ENCODE peak calls at places on chromosome 5, in five cellular contexts. One of them, this sample, is unnamed. For H3K36me3, the result is how much of the 10 kb centered on the place peaks cover.

GRCh38 chr5:77230727-77231469 is 20.4 kb downstream of the PDE8B start:
- DNase-seq in SJSA1: no peak
- DNase-seq in Panc1: no peak
- DNase-seq in IMR-90: peak
- DNase-seq in adipocyte: no peak
- DNase-seq in this sample: no peak

GRCh38 chr5:21688655-21689054 is 1164.5 kb downstream of the CDH12 start:
- DNase-seq in SJSA1: no peak
- DNase-seq in Panc1: no peak
- DNase-seq in IMR-90: peak
- DNase-seq in adipocyte: peak
- DNase-seq in this sample: no peak

GRCh38 chr5:138666226-138666742 is 86.9 kb upstream of the CTNNA1 start:
- DNase-seq in SJSA1: no peak
- DNase-seq in Panc1: no peak
- DNase-seq in IMR-90: no peak
- DNase-seq in adipocyte: no peak
- DNase-seq in this sample: no peak

GRCh38 chr5:58851571-58851970 is 268.7 kb downstream of the RAB3C start:
- DNase-seq in SJSA1: no peak
- DNase-seq in Panc1: no peak
- DNase-seq in IMR-90: no peak
- DNase-seq in adipocyte: no peak
- DNase-seq in this sample: no peak

GRCh38 chr5:118144540-118144939 is 843.8 kb downstream of the DTWD2 start:
- DNase-seq in SJSA1: no peak
- DNase-seq in Panc1: no peak
- DNase-seq in IMR-90: no peak
- DNase-seq in adipocyte: no peak
- DNase-seq in this sample: no peak

GRCh38 chr5:7886849-7887460 is 18.0 kb downstream of the MTRR start:
- DNase-seq in SJSA1: peak
- DNase-seq in Panc1: no peak
- DNase-seq in IMR-90: peak
- DNase-seq in adipocyte: peak
- DNase-seq in this sample: no peak

GRCh38 chr5:55533806-55534435 is 843 bp downstream of the PLPP1 start:
- DNase-seq in SJSA1: no peak
- DNase-seq in Panc1: no peak
- DNase-seq in IMR-90: peak
- DNase-seq in adipocyte: peak
- DNase-seq in this sample: no peak

GRCh38 chr5:61286446-61287132 is 45.5 kb upstream of the ZSWIM6 start:
- DNase-seq in SJSA1: no peak
- DNase-seq in Panc1: no peak
- DNase-seq in IMR-90: peak
- DNase-seq in adipocyte: peak
- DNase-seq in this sample: no peak

GRCh38 chr5:31415009-31415923 is 116.6 kb downstream of the DROSHA start:
- DNase-seq in SJSA1: no peak
- DNase-seq in Panc1: no peak
- DNase-seq in IMR-90: no peak
- DNase-seq in adipocyte: peak
- DNase-seq in this sample: no peak

GRCh38 chr5:41371741-41372140 is 138.7 kb downstream of the PLCXD3 start:
- DNase-seq in SJSA1: no peak
- DNase-seq in Panc1: no peak
- DNase-seq in IMR-90: peak
- DNase-seq in adipocyte: peak
- DNase-seq in this sample: no peak

GRCh38 chr5:114435220-114435481 is 73.3 kb downstream of the KCNN2 start:
- DNase-seq in SJSA1: no peak
- DNase-seq in Panc1: no peak
- DNase-seq in IMR-90: no peak
- DNase-seq in adipocyte: no peak
- DNase-seq in this sample: no peak

DNA sequence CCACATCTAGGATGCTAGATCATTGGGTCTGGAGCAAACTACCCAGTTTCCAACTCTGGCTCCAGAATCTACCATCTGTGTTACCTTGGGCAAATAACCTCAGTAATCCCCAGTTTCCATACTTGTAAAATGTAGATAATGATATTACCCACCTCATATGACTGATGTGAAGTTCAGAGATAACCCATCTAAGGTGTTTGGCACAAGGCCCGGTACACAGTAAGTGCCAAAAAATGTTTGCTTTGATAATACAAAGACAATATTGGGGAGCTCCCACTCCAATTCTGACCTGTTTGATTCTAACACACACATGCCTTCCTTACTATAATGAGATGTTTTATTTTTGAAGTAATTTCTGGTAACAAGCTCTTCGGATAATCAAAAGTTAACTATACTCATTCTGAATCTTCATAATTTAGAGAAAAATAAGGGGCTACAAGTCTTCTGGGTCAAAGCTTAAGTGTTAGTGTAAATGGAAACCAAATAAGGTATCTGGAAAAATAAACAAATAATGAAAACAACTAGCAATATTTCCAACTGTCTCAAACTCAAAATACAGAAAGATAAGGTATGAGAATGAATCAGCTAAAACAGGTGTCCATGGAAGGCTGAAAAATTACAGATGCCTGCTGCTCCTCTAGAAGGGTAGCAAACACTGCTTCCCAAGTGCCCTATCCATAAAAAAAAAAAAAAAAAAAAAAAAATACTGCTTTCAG is 30.4 kb downstream of the ELL2 start:
- DNase-seq in SJSA1: no peak
- DNase-seq in Panc1: no peak
- DNase-seq in IMR-90: no peak
- DNase-seq in adipocyte: no peak
- DNase-seq in this sample: no peak
- H3K36me3 ChIP-seq in SJSA1: under half
- H3K36me3 ChIP-seq in Panc1: under half
- H3K36me3 ChIP-seq in IMR-90: under half
- H3K36me3 ChIP-seq in adipocyte: half or more
- H3K36me3 ChIP-seq in this sample: under half

GRCh38 chr5:10420468-10420867 is 21.2 kb upstream of the ROPN1L start:
- DNase-seq in SJSA1: no peak
- DNase-seq in Panc1: no peak
- DNase-seq in IMR-90: no peak
- DNase-seq in adipocyte: no peak
- DNase-seq in this sample: no peak
- H3K36me3 ChIP-seq in SJSA1: half or more
- H3K36me3 ChIP-seq in Panc1: under half
- H3K36me3 ChIP-seq in IMR-90: under half
- H3K36me3 ChIP-seq in adipocyte: half or more
- H3K36me3 ChIP-seq in this sample: under half

GRCh38 chr5:160480652-160481051 is 59.0 kb downstream of the PTTG1 start:
- DNase-seq in SJSA1: no peak
- DNase-seq in Panc1: no peak
- DNase-seq in IMR-90: no peak
- DNase-seq in adipocyte: no peak
- DNase-seq in this sample: no peak
- H3K36me3 ChIP-seq in SJSA1: under half
- H3K36me3 ChIP-seq in Panc1: under half
- H3K36me3 ChIP-seq in IMR-90: under half
- H3K36me3 ChIP-seq in adipocyte: under half
- H3K36me3 ChIP-seq in this sample: under half

GRCh38 chr5:149831492-149831891 is 101.4 kb downstream of the PPARGC1B start:
- DNase-seq in SJSA1: peak
- DNase-seq in Panc1: no peak
- DNase-seq in IMR-90: peak
- DNase-seq in adipocyte: peak
- DNase-seq in this sample: no peak

GRCh38 chr5:149829954-149830353 is 99.8 kb downstream of the PPARGC1B start:
- DNase-seq in SJSA1: no peak
- DNase-seq in Panc1: no peak
- DNase-seq in IMR-90: no peak
- DNase-seq in adipocyte: no peak
- DNase-seq in this sample: no peak

GRCh38 chr5:149828161-149829011 is 98.3 kb downstream of the PPARGC1B start:
- DNase-seq in SJSA1: peak
- DNase-seq in Panc1: peak
- DNase-seq in IMR-90: peak
- DNase-seq in adipocyte: peak
- DNase-seq in this sample: peak

GRCh38 chr5:149832636-149833035 is 102.5 kb downstream of the PPARGC1B start:
- DNase-seq in SJSA1: no peak
- DNase-seq in Panc1: no peak
- DNase-seq in IMR-90: no peak
- DNase-seq in adipocyte: no peak
- DNase-seq in this sample: no peak

GRCh38 chr5:149830579-149830978 is 100.5 kb downstream of the PPARGC1B start:
- DNase-seq in SJSA1: no peak
- DNase-seq in Panc1: no peak
- DNase-seq in IMR-90: no peak
- DNase-seq in adipocyte: no peak
- DNase-seq in this sample: no peak
- H3K36me3 ChIP-seq in SJSA1: under half
- H3K36me3 ChIP-seq in Panc1: under half
- H3K36me3 ChIP-seq in IMR-90: under half
- H3K36me3 ChIP-seq in adipocyte: under half
- H3K36me3 ChIP-seq in this sample: under half

DNA sequence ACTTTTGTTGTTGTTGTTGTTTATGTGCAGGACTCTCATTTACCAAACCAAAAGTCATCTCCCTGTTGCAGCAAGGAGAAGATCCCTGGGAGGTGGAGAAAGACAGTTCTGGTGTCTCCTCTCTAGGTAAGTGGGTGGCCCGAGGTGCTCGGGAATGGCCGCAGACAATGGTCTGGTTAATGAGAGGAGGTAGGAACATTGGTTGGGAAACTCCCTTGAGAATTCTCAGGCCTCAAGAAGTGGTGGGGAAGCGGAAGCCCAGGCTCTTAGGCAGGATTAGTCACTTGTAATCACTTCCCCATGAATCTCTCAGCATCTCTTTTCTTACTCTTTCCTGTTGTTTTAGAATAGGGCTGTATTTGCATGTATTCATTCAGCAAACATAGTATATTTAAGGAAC is 7.2 kb downstream of the ZNF354B start:
- DNase-seq in SJSA1: no peak
- DNase-seq in Panc1: no peak
- DNase-seq in IMR-90: no peak
- DNase-seq in adipocyte: no peak
- DNase-seq in this sample: no peak
- H3K36me3 ChIP-seq in SJSA1: half or more
- H3K36me3 ChIP-seq in Panc1: under half
- H3K36me3 ChIP-seq in IMR-90: half or more
- H3K36me3 ChIP-seq in adipocyte: half or more
- H3K36me3 ChIP-seq in this sample: under half

GRCh38 chr5:133611357-133612020 is 852 bp downstream of the FSTL4 start:
- DNase-seq in SJSA1: no peak
- DNase-seq in Panc1: no peak
- DNase-seq in IMR-90: no peak
- DNase-seq in adipocyte: no peak
- DNase-seq in this sample: no peak
- H3K36me3 ChIP-seq in SJSA1: under half
- H3K36me3 ChIP-seq in Panc1: under half
- H3K36me3 ChIP-seq in IMR-90: under half
- H3K36me3 ChIP-seq in adipocyte: under half
- H3K36me3 ChIP-seq in this sample: under half

GRCh38 chr5:166369326-166369725 is 1922.1 kb upstream of the WWC1 start:
- DNase-seq in SJSA1: no peak
- DNase-seq in Panc1: no peak
- DNase-seq in IMR-90: no peak
- DNase-seq in adipocyte: no peak
- DNase-seq in this sample: no peak
- H3K36me3 ChIP-seq in SJSA1: under half
- H3K36me3 ChIP-seq in Panc1: under half
- H3K36me3 ChIP-seq in IMR-90: under half
- H3K36me3 ChIP-seq in adipocyte: under half
- H3K36me3 ChIP-seq in this sample: under half

GRCh38 chr5:157361865-157362465 is 96.0 kb downstream of the CYFIP2 start:
- DNase-seq in SJSA1: peak
- DNase-seq in Panc1: no peak
- DNase-seq in IMR-90: peak
- DNase-seq in adipocyte: no peak
- DNase-seq in this sample: no peak

GRCh38 chr5:157362502-157362901 is 96.6 kb downstream of the CYFIP2 start:
- DNase-seq in SJSA1: no peak
- DNase-seq in Panc1: no peak
- DNase-seq in IMR-90: no peak
- DNase-seq in adipocyte: no peak
- DNase-seq in this sample: no peak

GRCh38 chr5:157366741-157367684 is 93.0 kb upstream of the NIPAL4 start:
- DNase-seq in SJSA1: peak
- DNase-seq in Panc1: no peak
- DNase-seq in IMR-90: peak
- DNase-seq in adipocyte: peak
- DNase-seq in this sample: no peak

GRCh38 chr5:157362982-157363381 is 97.0 kb upstream of the NIPAL4 start:
- DNase-seq in SJSA1: no peak
- DNase-seq in Panc1: no peak
- DNase-seq in IMR-90: peak
- DNase-seq in adipocyte: no peak
- DNase-seq in this sample: no peak

GRCh38 chr5:157365732-157366131 is 94.3 kb upstream of the NIPAL4 start:
- DNase-seq in SJSA1: no peak
- DNase-seq in Panc1: no peak
- DNase-seq in IMR-90: peak
- DNase-seq in adipocyte: no peak
- DNase-seq in this sample: no peak
- H3K36me3 ChIP-seq in SJSA1: under half
- H3K36me3 ChIP-seq in Panc1: under half
- H3K36me3 ChIP-seq in IMR-90: under half
- H3K36me3 ChIP-seq in adipocyte: under half
- H3K36me3 ChIP-seq in this sample: under half

GRCh38 chr5:177458122-177458681 is 11.6 kb downstream of the PRR7 start:
- DNase-seq in SJSA1: no peak
- DNase-seq in Panc1: no peak
- DNase-seq in IMR-90: no peak
- DNase-seq in adipocyte: no peak
- DNase-seq in this sample: no peak

GRCh38 chr5:177458912-177459350 is 12.3 kb downstream of the PRR7 start:
- DNase-seq in SJSA1: no peak
- DNase-seq in Panc1: no peak
- DNase-seq in IMR-90: peak
- DNase-seq in adipocyte: no peak
- DNase-seq in this sample: no peak

GRCh38 chr5:177456591-177456964 is 10.0 kb downstream of the PRR7 start:
- DNase-seq in SJSA1: no peak
- DNase-seq in Panc1: no peak
- DNase-seq in IMR-90: no peak
- DNase-seq in adipocyte: no peak
- DNase-seq in this sample: no peak

GRCh38 chr5:177455661-177456590 is 9.3 kb downstream of the PRR7 start:
- DNase-seq in SJSA1: peak
- DNase-seq in Panc1: peak
- DNase-seq in IMR-90: peak
- DNase-seq in adipocyte: peak
- DNase-seq in this sample: no peak

GRCh38 chr5:177457239-177458121 is 10.9 kb downstream of the PRR7 start:
- DNase-seq in SJSA1: peak
- DNase-seq in Panc1: peak
- DNase-seq in IMR-90: peak
- DNase-seq in adipocyte: peak
- DNase-seq in this sample: peak
- H3K36me3 ChIP-seq in SJSA1: half or more
- H3K36me3 ChIP-seq in Panc1: under half
- H3K36me3 ChIP-seq in IMR-90: under half
- H3K36me3 ChIP-seq in adipocyte: under half
- H3K36me3 ChIP-seq in this sample: under half

This sample was measured in kidney epithelial cell.